ENCODE peak calls at places on chromosomes 16 and 17, in nine cellular contexts. W is activated CD4-positive, CD25-positive, alpha-beta regulatory T cell; K is endothelial cell of umbilical vein; X is naive thymus-derived CD4-positive, alpha-beta T cell; I is left colon; D is type B pancreatic cell; J is CD8-positive, alpha-beta T cell; E is NCI-H1092; Y is activated T-helper 9 cell treated with anti-CD3 and anti-CD28 coated beads, Interleukin-2, amount 50 U/mL, for 16 hours. A is an unnamed sample.

GRCh38 chr17:63622571-63623390 is 564 bp downstream of the MAP3K3 start:
- DNase-seq in D (peak; percentile 80), E (no peak), J (peak; percentile 55), W (peak; percentile 35), K (peak; percentile 92), X (no peak), I (peak; percentile 68), Y (peak; percentile 53), A (peak; percentile 46)

GRCh38 chr16:12752159-12752558 is 51.5 kb downstream of the CPPED1 start:
- DNase-seq in I (no peak), X (no peak), J (no peak), D (no peak), W (no peak), Y (no peak), K (no peak), E (no peak), A (no peak)

GRCh38 chr17:68320311-68320865 is 29.1 kb downstream of the ARSG start:
- DNase-seq in I (no peak), X (no peak), E (no peak), D (no peak), K (no peak), Y (no peak), J (no peak), W (no peak), A (no peak)

GRCh38 chr17:1486802-1487695 is 5.4 kb downstream of the MYO1C start:
- DNase-seq in X (peak; percentile 56), D (no peak), K (peak; percentile 76), E (no peak), W (peak; percentile 44), I (peak; percentile 92), Y (peak; percentile 68), J (peak; percentile 85), A (no peak)

GRCh38 chr17:40447148-40447644 is 3.9 kb downstream of the IGFBP4 start:
- DNase-seq in I (no peak), J (no peak), Y (no peak), D (no peak), E (no peak), W (no peak), K (no peak), X (no peak), A (no peak)

GRCh38 chr16:80909720-80910119 is 97.0 kb downstream of the CMC2 start:
- DNase-seq in I (no peak), W (no peak), E (no peak), D (no peak), J (no peak), Y (no peak), K (no peak), X (no peak), A (no peak)

GRCh38 chr17:5871666-5872065 is 198.5 kb upstream of the WSCD1 start:
- DNase-seq in Y (no peak), E (no peak), K (no peak), X (no peak), I (no peak), J (no peak), W (no peak), D (no peak), A (no peak)

GRCh38 chr17:38705803-38706624 is 941 bp downstream of the MLLT6 start:
- DNase-seq in K (peak; percentile 27), X (peak; percentile 19), W (no peak), J (peak; percentile 38), Y (peak; percentile 11), D (no peak), E (peak; percentile 16), I (peak; percentile 57), A (peak; percentile 48)

GRCh38 chr16:81623365-81624102 is 155.6 kb upstream of the PLCG2 start:
- DNase-seq in D (no peak), E (peak; percentile 58), W (peak; percentile 24), X (peak; percentile 40), J (peak; percentile 68), I (no peak), Y (peak; percentile 26), K (peak; percentile 80), A (peak; percentile 5)

GRCh38 chr17:63702616-63703015 is 2.7 kb upstream of the LIMD2 start:
- DNase-seq in J (no peak), W (no peak), D (no peak), K (no peak), Y (no peak), E (no peak), I (no peak), X (no peak), A (no peak)

GRCh38 chr17:14942511-14943185 is 322.5 kb downstream of the PMP22 start:
- DNase-seq in K (no peak), X (no peak), J (no peak), E (no peak), W (no peak), D (no peak), Y (no peak), I (no peak), A (no peak)

GRCh38 chr16:11359370-11359769 is 14.1 kb downstream of the RMI2 start:
- DNase-seq in W (no peak), I (no peak), Y (no peak), D (no peak), K (no peak), E (no peak), J (no peak), X (no peak), A (no peak)

GRCh38 chr16:12530291-12530690 is 273.4 kb downstream of the CPPED1 start:
- DNase-seq in X (no peak), D (no peak), I (no peak), W (no peak), J (no peak), E (no peak), K (no peak), Y (no peak), A (no peak)

GRCh38 chr17:39800540-39800939 is 62.8 kb downstream of the GRB7 start:
- DNase-seq in Y (peak; percentile 15), J (peak; percentile 61), W (no peak), D (no peak), K (no peak), E (no peak), X (peak; percentile 76), I (no peak), A (no peak)